ENCODE peak calls at places on chromosomes 1 and 21, in seven cellular contexts. R is fibroblast of lung, U is lower lobe of right lung, O is spleen, I is A549, Z is HCT116, N is left ventricle myocardium inferior. T is an unnamed sample.

GRCh38 chr1:206931709-206932108 is 10.0 kb upstream of the FCMR start:
- DNase-seq in R (no peak), U (no peak), O (no peak), I (no peak), Z (no peak), N (no peak), T (no peak)

GRCh38 chr1:219621047-219621786 is 8.3 kb upstream of the ZC3H11B start:
- DNase-seq in R (no peak), U (no peak), O (no peak), I (no peak), Z (no peak), N (no peak), T (no peak)

GRCh38 chr1:95467036-95467435 is 233.0 kb downstream of the RWDD3 start:
- DNase-seq in R (no peak), U (no peak), O (no peak), I (no peak), Z (no peak), N (no peak), T (no peak)

GRCh38 chr1:18955442-18956188 is 861 bp downstream of the IFFO2 start:
- DNase-seq in R (no peak), U (peak; percentile 73), O (peak; percentile 92), I (no peak), Z (no peak), N (no peak), T (peak; percentile 47)

GRCh38 chr1:36464605-36465393 is 615 bp upstream of the MRPS15 start:
- DNase-seq in R (no peak), U (no peak), O (peak; percentile 2), I (no peak), Z (no peak), N (no peak), T (no peak)

GRCh38 chr1:219478811-219479210 is 134.1 kb downstream of the ZC3H11B start:
- DNase-seq in R (no peak), U (no peak), O (no peak), I (no peak), Z (no peak), N (no peak), T (no peak)

GRCh38 chr1:28354121-28354520 is 15.4 kb upstream of the PHACTR4 start:
- DNase-seq in R (peak; percentile 66), U (peak; percentile 42), O (peak; percentile 32), I (peak; percentile 37), Z (no peak), N (no peak), T (no peak)

GRCh38 chr1:118272884-118273283 is 87.9 kb upstream of the SPAG17 start:
- DNase-seq in R (no peak), U (no peak), O (no peak), I (no peak), Z (no peak), N (no peak), T (no peak)

GRCh38 chr1:3530086-3530930 is 75.8 kb downstream of the ARHGEF16 start:
- DNase-seq in R (no peak), U (no peak), O (no peak), I (no peak), Z (no peak), N (no peak), T (no peak)

GRCh38 chr1:154407866-154408777 is 3.0 kb downstream of the IL6R start:
- DNase-seq in R (no peak), U (peak; percentile 40), O (no peak), I (no peak), Z (no peak), N (no peak), T (peak; percentile 35)

GRCh38 chr1:202462342-202463076 is 114.0 kb downstream of the PPP1R12B start:
- DNase-seq in R (no peak), U (no peak), O (no peak), I (no peak), Z (no peak), N (no peak), T (no peak)

GRCh38 chr1:91742848-91743292 is 143.1 kb downstream of the TGFBR3 start:
- DNase-seq in R (peak; percentile 75), U (no peak), O (no peak), I (no peak), Z (no peak), N (peak; percentile 34), T (no peak)

GRCh38 chr1:60903591-60903990 is 178.8 kb upstream of the NFIA start:
- DNase-seq in R (peak; percentile 34), U (no peak), O (peak; percentile 64), I (no peak), Z (no peak), N (peak; percentile 73), T (no peak)

GRCh38 chr1:87495147-87495546 is 166.5 kb downstream of the LMO4 start:
- DNase-seq in R (no peak), U (no peak), O (no peak), I (peak; percentile 11), Z (no peak), N (no peak), T (no peak)

GRCh38 chr1:74392848-74393247 is 119.6 kb downstream of the LRRC53 start:
- DNase-seq in R (no peak), U (no peak), O (no peak), I (no peak), Z (no peak), N (no peak), T (no peak)

GRCh38 chr1:78176448-78176847 is 130.7 kb downstream of the GIPC2 start:
- DNase-seq in R (peak; percentile 92), U (no peak), O (no peak), I (no peak), Z (no peak), N (no peak), T (no peak)

GRCh38 chr1:158020877-158021630 is 27.6 kb downstream of the KIRREL1 start:
- DNase-seq in R (peak; percentile 80), U (no peak), O (no peak), I (no peak), Z (no peak), N (no peak), T (no peak)

GRCh38 chr1:27724961-27725373 is 794 bp upstream of the FAM76A start:
- DNase-seq in R (peak; percentile 13), U (peak; percentile 60), O (peak; percentile 84), I (no peak), Z (no peak), N (peak; percentile 18), T (peak; percentile 4)

GRCh38 chr1:147636314-147636713 is 34.0 kb downstream of the ACP6 start:
- DNase-seq in R (no peak), U (no peak), O (no peak), I (no peak), Z (no peak), N (no peak), T (no peak)

GRCh38 chr1:41363632-41364320 is 2.5 kb downstream of the FOXO6 start:
- DNase-seq in R (no peak), U (no peak), O (peak; percentile 51), I (no peak), Z (no peak), N (no peak), T (no peak)
- H3K4me3 ChIP-seq in R (no peak overlapping the region), U (no peak overlapping the region), O (no peak overlapping the region), I (no peak overlapping the region), Z (no peak overlapping the region), N (no peak overlapping the region), T (no peak overlapping the region)

GRCh38 chr21:42238185-42238934 is 19.4 kb downstream of the ABCG1 start:
- DNase-seq in R (no peak), U (no peak), O (no peak), I (no peak), Z (no peak), N (peak; percentile 7), T (no peak)
- H3K27ac ChIP-seq in R (no peak overlapping the region), U (no peak overlapping the region), O (peak overlapping the region; percentile 16), I (no peak overlapping the region), Z (no peak overlapping the region), N (no peak overlapping the region), T (peak overlapping the region; percentile 48)

DNA sequence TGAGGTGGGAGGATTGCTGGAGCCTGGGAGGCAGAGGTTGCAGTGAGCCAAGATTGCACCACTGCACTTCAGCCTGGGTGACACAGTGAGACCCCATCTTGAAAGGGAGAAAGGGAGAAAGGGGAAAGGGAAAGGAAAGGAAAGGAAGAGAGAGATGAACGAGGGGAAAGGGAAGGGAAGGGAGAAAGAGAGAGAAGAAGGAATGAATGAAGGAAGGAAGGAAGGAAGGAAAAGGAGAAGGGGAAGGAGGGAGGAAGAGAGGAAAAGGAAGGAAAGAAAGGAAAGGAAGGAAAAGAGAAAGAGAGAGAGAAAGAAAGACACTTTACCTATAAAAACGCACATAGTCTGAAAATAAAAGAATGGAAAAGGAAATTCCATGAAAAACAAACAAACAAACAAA is 18.0 kb downstream of the ZNF695 start:
- DNase-seq in R (no peak), U (no peak), O (no peak), I (no peak), Z (no peak), N (no peak), T (no peak)
- H3K9me3 ChIP-seq in R (no peaks in the 10 kb centered on the region), U (peaks cover 88% of the 10 kb centered on the region), O (peaks cover 100% of the 10 kb centered on the region), I (peaks cover 66% of the 10 kb centered on the region), Z (peaks cover 60% of the 10 kb centered on the region), N (peaks cover 99% of the 10 kb centered on the region), T (peaks cover 3% of the 10 kb centered on the region)

GRCh38 chr1:6424619-6425593 is at the start of gene ESPN:
- DNase-seq in R (no peak), U (no peak), O (no peak), I (no peak), Z (no peak), N (no peak), T (no peak)
- H3K4me3 ChIP-seq in R (no peak within 1 kb of the TSS), U (peak within 1 kb of the TSS; percentile 32), O (peak within 1 kb of the TSS; percentile 70), I (peak within 1 kb of the TSS; percentile 35), Z (peak within 1 kb of the TSS; percentile 62), N (peak within 1 kb of the TSS; percentile 44), T (peak within 1 kb of the TSS; percentile 15)

DNA sequence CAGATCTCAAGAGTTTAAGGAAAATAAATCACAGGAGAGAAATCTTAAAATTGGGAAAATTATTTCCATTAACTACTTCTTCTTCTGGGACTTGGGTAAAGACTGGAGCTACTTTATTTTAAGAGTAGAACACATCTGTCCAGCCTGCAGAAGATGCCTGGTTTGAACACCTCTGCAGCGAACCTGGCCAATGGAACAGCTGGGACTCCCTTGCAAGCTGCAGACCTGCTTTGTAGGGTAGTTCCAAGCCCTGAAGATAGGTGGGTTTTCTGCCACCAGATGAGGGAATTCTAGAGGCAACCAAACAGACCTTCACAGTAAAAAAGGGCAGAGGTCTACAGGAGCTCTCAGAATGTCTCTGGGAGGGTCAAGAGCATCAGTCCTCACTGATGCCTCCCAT is 86.5 kb upstream of the CACNA1E start:
- DNase-seq in R (no peak), U (no peak), O (no peak), I (no peak), Z (no peak), N (no peak), T (no peak)
- H3K27ac ChIP-seq in R (no peak overlapping the region), U (no peak overlapping the region), O (no peak overlapping the region), I (no peak overlapping the region), Z (no peak overlapping the region), N (no peak overlapping the region), T (peak overlapping the region; percentile 62)

GRCh38 chr1:83512371-83513004 is 486.4 kb downstream of the TTLL7 start:
- DNase-seq in R (no peak), U (no peak), O (no peak), I (no peak), Z (no peak), N (no peak), T (no peak)

GRCh38 chr1:83509229-83509870 is 489.6 kb downstream of the TTLL7 start:
- DNase-seq in R (no peak), U (no peak), O (no peak), I (no peak), Z (no peak), N (no peak), T (no peak)

GRCh38 chr1:83515566-83516169 is 483.3 kb downstream of the TTLL7 start:
- DNase-seq in R (no peak), U (no peak), O (no peak), I (no peak), Z (no peak), N (no peak), T (no peak)

GRCh38 chr1:83508485-83509151 is 490.3 kb downstream of the TTLL7 start:
- DNase-seq in R (peak; percentile 44), U (no peak), O (no peak), I (no peak), Z (no peak), N (no peak), T (peak; percentile 69)

GRCh38 chr1:83511327-83511726 is 487.6 kb downstream of the TTLL7 start:
- DNase-seq in R (peak; percentile 11), U (no peak), O (no peak), I (no peak), Z (no peak), N (no peak), T (no peak)
- H3K9me3 ChIP-seq in R (no peaks in the 10 kb centered on the region), U (no peaks in the 10 kb centered on the region), O (no peaks in the 10 kb centered on the region), I (no peaks in the 10 kb centered on the region), Z (no peaks in the 10 kb centered on the region), N (no peaks in the 10 kb centered on the region), T (no peaks in the 10 kb centered on the region)